ENCODE peak calls at places on chromosomes 5 and 9, in eight cellular contexts. D is PC-3, M is lower leg skin, U is MM.1S, Z is brain microvascular endothelial cell, V is BJ, C is bronchial epithelial cell, J is foreskin fibroblast. E is an unnamed sample.

GRCh38 chr5:127599321-127599720 is 49.6 kb upstream of the CTXN3 start:
- DNase-seq in D (no peak), M (no peak), U (no peak), Z (no peak), V (no peak), C (no peak), J (no peak), E (no peak)

GRCh38 chr9:136531904-136532798 is 13.7 kb downstream of the NOTCH1 start:
- DNase-seq in D (no peak), M (no peak), U (no peak), Z (no peak), V (no peak), C (no peak), J (no peak), E (no peak)

GRCh38 chr9:124779368-124780059 is 2.6 kb downstream of the OLFML2A start:
- DNase-seq in D (peak), M (peak), U (no peak), Z (peak), V (peak), C (peak), J (peak), E (peak)

GRCh38 chr9:136848393-136849037 is 694 bp upstream of the PHPT1 start:
- DNase-seq in D (peak), M (peak), U (peak), Z (no peak), V (no peak), C (peak), J (peak), E (peak)

GRCh38 chr9:90915693-90916092 is 114.1 kb downstream of the SYK start:
- DNase-seq in D (peak), M (no peak), U (peak), Z (peak), V (no peak), C (no peak), J (no peak), E (peak)

GRCh38 chr5:102152906-102153787 is 142.9 kb downstream of the SLCO4C1 start:
- DNase-seq in D (peak), M (no peak), U (peak), Z (peak), V (no peak), C (peak), J (no peak), E (peak)

GRCh38 chr5:45507174-45507573 is 189.0 kb downstream of the HCN1 start:
- DNase-seq in D (no peak), M (no peak), U (no peak), Z (no peak), V (no peak), C (no peak), J (no peak), E (no peak)

GRCh38 chr5:78501411-78502338 is 141.3 kb downstream of the SCAMP1 start:
- DNase-seq in D (no peak), M (no peak), U (no peak), Z (no peak), V (no peak), C (no peak), J (no peak), E (peak)

GRCh38 chr9:94990897-94991561 is 264.5 kb downstream of the AOPEP start:
- DNase-seq in D (no peak), M (no peak), U (no peak), Z (no peak), V (no peak), C (no peak), J (no peak), E (no peak)

GRCh38 chr5:81506900-81507588 is 113.1 kb upstream of the ACOT12 start:
- DNase-seq in D (peak), M (no peak), U (peak), Z (peak), V (peak), C (peak), J (peak), E (peak)

GRCh38 chr5:179504600-179505396 is 45.6 kb upstream of the RUFY1 start:
- DNase-seq in D (no peak), M (no peak), U (no peak), Z (peak), V (no peak), C (no peak), J (no peak), E (no peak)

GRCh38 chr5:94094793-94095441 is 353.5 kb upstream of the POU5F2 start:
- DNase-seq in D (no peak), M (no peak), U (no peak), Z (no peak), V (no peak), C (no peak), J (no peak), E (no peak)

GRCh38 chr5:75414241-75414640 is 77.2 kb downstream of the HMGCR start:
- DNase-seq in D (no peak), M (no peak), U (no peak), Z (no peak), V (no peak), C (no peak), J (no peak), E (no peak)

GRCh38 chr5:55222819-55223124 is 4.3 kb downstream of the MCIDAS start:
- DNase-seq in D (no peak), M (no peak), U (no peak), Z (no peak), V (no peak), C (no peak), J (no peak), E (no peak)

GRCh38 chr5:60334281-60334713 is 365.7 kb downstream of the DEPDC1B start:
- DNase-seq in D (peak), M (no peak), U (no peak), Z (peak), V (peak), C (peak), J (peak), E (peak)

GRCh38 chr9:117092582-117092981 is 322.3 kb downstream of the ASTN2 start:
- DNase-seq in D (no peak), M (no peak), U (no peak), Z (no peak), V (no peak), C (peak), J (no peak), E (no peak)

GRCh38 chr5:145902421-145902820 is 29.6 kb upstream of the GRXCR2 start:
- DNase-seq in D (peak), M (no peak), U (no peak), Z (no peak), V (no peak), C (no peak), J (no peak), E (no peak)

GRCh38 chr9:33416996-33417395 is 14.6 kb upstream of the AQP7 start:
- DNase-seq in D (no peak), M (no peak), U (peak), Z (no peak), V (no peak), C (no peak), J (no peak), E (no peak)

GRCh38 chr9:115088856-115089255 is 29.1 kb downstream of the TNC start:
- DNase-seq in D (peak), M (no peak), U (no peak), Z (no peak), V (no peak), C (peak), J (no peak), E (no peak)

GRCh38 chr5:172685036-172685435 is 44.0 kb downstream of the NEURL1B start:
- DNase-seq in D (no peak), M (no peak), U (no peak), Z (no peak), V (no peak), C (no peak), J (no peak), E (no peak)

GRCh38 chr9:14400658-14400995 is 86.7 kb upstream of the NFIB start:
- DNase-seq in D (peak), M (no peak), U (no peak), Z (peak), V (no peak), C (peak), J (peak), E (peak)

GRCh38 chr5:28710360-28710759 is 1672.0 kb upstream of the CDH9 start:
- DNase-seq in D (peak), M (no peak), U (no peak), Z (no peak), V (no peak), C (no peak), J (no peak), E (no peak)

GRCh38 chr9:4506490-4506889 is 16.2 kb downstream of the SLC1A1 start:
- DNase-seq in D (no peak), M (no peak), U (no peak), Z (no peak), V (no peak), C (no peak), J (no peak), E (no peak)

GRCh38 chr9:4507306-4507705 is 17.0 kb downstream of the SLC1A1 start:
- DNase-seq in D (no peak), M (no peak), U (no peak), Z (no peak), V (no peak), C (no peak), J (no peak), E (no peak)

GRCh38 chr9:4508246-4508906 is 18.1 kb downstream of the SLC1A1 start:
- DNase-seq in D (peak), M (no peak), U (no peak), Z (peak), V (no peak), C (peak), J (peak), E (peak)

GRCh38 chr9:4508907-4509589 is 18.8 kb downstream of the SLC1A1 start:
- DNase-seq in D (no peak), M (no peak), U (no peak), Z (peak), V (peak), C (peak), J (peak), E (peak)

DNA sequence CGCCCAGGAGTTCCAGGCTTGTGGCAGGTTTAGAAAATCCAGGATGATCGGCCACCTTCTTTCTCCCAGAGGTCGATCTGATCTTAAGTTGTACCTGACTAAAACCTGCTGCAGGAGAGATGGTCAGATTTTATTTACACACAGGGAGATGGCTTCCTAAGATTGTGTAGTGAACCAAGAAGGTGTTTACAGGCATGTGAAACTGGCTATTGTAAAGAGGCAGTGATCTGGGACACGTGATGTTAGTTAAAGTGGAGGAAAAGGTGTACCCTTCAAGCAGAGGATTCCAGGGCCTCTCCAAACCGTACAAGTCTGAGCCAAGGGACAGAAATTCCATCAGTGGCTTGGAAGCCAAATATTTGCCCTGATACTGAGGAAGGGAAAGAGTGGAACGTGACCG is 17.5 kb downstream of the SLC1A1 start:
- DNase-seq in D (no peak), M (no peak), U (no peak), Z (no peak), V (no peak), C (no peak), J (no peak), E (no peak)
- H3K4me3 ChIP-seq in D (no peak), M (no peak), U (no peak), Z (no peak), V (no peak), C (no peak), J (no peak), E (no peak)

GRCh38 chr5:61551637-61552313 is 219.7 kb downstream of the ZSWIM6 start:
- DNase-seq in D (no peak), M (no peak), U (no peak), Z (no peak), V (no peak), C (no peak), J (no peak), E (no peak)
- TF ChIP-seq CTCF in D (no peak), M (no peak), U (no peak), Z (no peak), V (no peak), C (no peak), J (no peak), E (no peak)

GRCh38 chr9:21560281-21560745 is 78.2 kb upstream of the IFNE start:
- DNase-seq in D (no peak), M (no peak), U (no peak), Z (no peak), V (no peak), C (peak), J (no peak), E (no peak)

GRCh38 chr9:21565137-21565536 is 83.0 kb upstream of the IFNE start:
- DNase-seq in D (peak), M (no peak), U (no peak), Z (no peak), V (no peak), C (peak), J (no peak), E (peak)

GRCh38 chr9:21561502-21561901 is 79.4 kb upstream of the IFNE start:
- DNase-seq in D (no peak), M (no peak), U (no peak), Z (no peak), V (no peak), C (no peak), J (no peak), E (no peak)

GRCh38 chr9:21567926-21568325 is 85.8 kb upstream of the IFNE start:
- DNase-seq in D (no peak), M (no peak), U (no peak), Z (no peak), V (no peak), C (no peak), J (no peak), E (no peak)

GRCh38 chr9:21564186-21564585 is 82.1 kb upstream of the IFNE start:
- DNase-seq in D (no peak), M (no peak), U (no peak), Z (no peak), V (no peak), C (peak), J (no peak), E (no peak)
- H3K4me3 ChIP-seq in D (peak), M (no peak), U (no peak), Z (no peak), V (no peak), C (no peak), J (no peak), E (no peak)

DNA sequence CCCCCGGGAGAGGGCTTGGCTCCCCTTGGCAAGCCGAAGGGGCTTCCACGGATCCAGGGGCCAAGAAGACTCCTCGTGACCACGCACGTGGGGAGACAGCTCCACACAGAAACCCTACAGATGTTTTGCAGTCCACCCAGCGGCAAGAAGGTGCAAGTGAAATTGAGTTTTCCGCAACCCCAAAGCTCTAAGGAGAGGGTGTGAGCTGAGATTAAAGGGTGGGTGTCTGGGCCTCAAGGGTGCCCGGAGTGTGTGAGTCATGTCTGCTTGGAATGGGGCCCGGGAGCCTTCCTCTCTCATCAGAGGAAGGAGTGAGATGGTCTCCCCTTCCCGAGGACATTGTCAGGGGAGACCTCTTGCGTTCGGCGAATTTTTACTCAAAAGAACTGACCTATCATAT is 79.1 kb downstream of the OLFM1 start:
- DNase-seq in D (no peak), M (no peak), U (no peak), Z (no peak), V (no peak), C (no peak), J (no peak), E (no peak)
- TF ChIP-seq CTCF in D (no peak), M (no peak), U (no peak), Z (no peak), V (no peak), C (no peak), J (no peak), E (no peak)

DNA sequence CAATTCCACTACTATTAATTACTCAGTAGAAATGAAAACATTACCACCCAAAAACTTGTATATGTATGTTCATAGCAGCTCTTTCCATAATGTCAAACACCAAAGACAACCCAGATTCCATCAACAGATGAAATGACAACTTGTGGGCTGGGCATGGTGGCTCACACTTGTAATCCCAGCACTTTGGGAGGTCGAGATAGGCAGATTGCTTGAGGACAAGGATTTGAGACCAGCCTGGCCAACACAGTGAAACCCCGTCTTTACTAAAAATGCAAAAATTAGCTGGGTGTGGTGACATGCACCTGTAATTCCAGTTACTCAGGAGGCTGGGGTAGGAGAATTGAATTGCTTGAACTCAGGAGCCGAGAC is 11.5 kb downstream of the UIMC1 start:
- DNase-seq in D (no peak), M (no peak), U (no peak), Z (no peak), V (no peak), C (no peak), J (no peak), E (no peak)
- H3K4me3 ChIP-seq in D (no peak), M (no peak), U (peak), Z (no peak), V (no peak), C (no peak), J (no peak), E (no peak)